ENCODE peak calls at places on chromosomes 7 and 10, in seven cellular contexts. S is GM13976; I is astrocyte of the spinal cord; H is HCT116; K is fibroblast of pulmonary artery; L is activated CD8-positive, alpha-beta T cell treated with anti-CD3 and anti-CD28 coated beads for 36 hours; W is AG09309. Z is an unnamed sample.
A peak's percentile ranks its signal among the peaks of the same experiment; 100 is the strongest.

GRCh38 chr10:101453791-101454718 is 100.1 kb downstream of the BTRC start:
- DNase-seq in S (no peak), I (peak; percentile 6), H (no peak), K (no peak), L (peak; percentile 4), W (peak; percentile 21), Z (no peak)

GRCh38 chr7:97016392-97017196 is 8.0 kb downstream of the DLX5 start:
- DNase-seq in S (no peak), I (no peak), H (no peak), K (no peak), L (no peak), W (no peak), Z (no peak)

GRCh38 chr10:77614778-77615625 is 22.6 kb downstream of the KCNMA1 start:
- DNase-seq in S (no peak), I (no peak), H (no peak), K (no peak), L (no peak), W (no peak), Z (no peak)

GRCh38 chr7:37259381-37259821 is 189.3 kb downstream of the ELMO1 start:
- DNase-seq in S (no peak), I (no peak), H (no peak), K (no peak), L (no peak), W (no peak), Z (no peak)

GRCh38 chr7:31119249-31119648 is 67.1 kb downstream of the ADCYAP1R1 start:
- DNase-seq in S (no peak), I (no peak), H (no peak), K (no peak), L (no peak), W (no peak), Z (no peak)

GRCh38 chr10:12606461-12606860 is 257.1 kb downstream of the CAMK1D start:
- DNase-seq in S (no peak), I (no peak), H (no peak), K (no peak), L (no peak), W (no peak), Z (no peak)

GRCh38 chr10:124174673-124175645 is 81.6 kb upstream of the CHST15 start:
- DNase-seq in S (no peak), I (no peak), H (no peak), K (no peak), L (no peak), W (no peak), Z (no peak)

GRCh38 chr7:6725003-6725402 is 18.3 kb upstream of the ZNF12 start:
- DNase-seq in S (peak; percentile 80), I (no peak), H (no peak), K (no peak), L (no peak), W (no peak), Z (peak; percentile 78)

GRCh38 chr7:21064698-21065648 is 278.3 kb upstream of the SP8 start:
- DNase-seq in S (no peak), I (no peak), H (no peak), K (no peak), L (no peak), W (no peak), Z (no peak)

GRCh38 chr10:69051303-69051702 is 36.6 kb upstream of the SRGN start:
- DNase-seq in S (peak; percentile 76), I (peak; percentile 9), H (no peak), K (peak; percentile 50), L (peak; percentile 84), W (no peak), Z (peak; percentile 60)

GRCh38 chr7:58086871-58087535 is 637.0 kb downstream of the ZNF716 start:
- DNase-seq in S (peak; percentile 1), I (no peak), H (no peak), K (no peak), L (no peak), W (no peak), Z (no peak)

GRCh38 chr10:22315455-22316285 is 518 bp upstream of the COMMD3 start:
- DNase-seq in S (no peak), I (no peak), H (no peak), K (no peak), L (no peak), W (no peak), Z (no peak)

GRCh38 chr10:98323221-98324164 is 55.5 kb upstream of the LOXL4 start:
- DNase-seq in S (no peak), I (peak; percentile 88), H (peak; percentile 83), K (peak; percentile 77), L (peak; percentile 32), W (peak; percentile 90), Z (no peak)

GRCh38 chr7:92925876-92926696 is 89.7 kb upstream of the CDK6 start:
- DNase-seq in S (no peak), I (peak; percentile 26), H (no peak), K (peak; percentile 13), L (peak; percentile 2), W (no peak), Z (no peak)

GRCh38 chr7:35430547-35431153 is 176.8 kb upstream of the TBX20 start:
- DNase-seq in S (peak; percentile 34), I (no peak), H (peak; percentile 45), K (peak; percentile 11), L (peak; percentile 33), W (no peak), Z (no peak)

GRCh38 chr10:51063659-51064535 is 10.4 kb upstream of the PRKG1 start:
- DNase-seq in S (no peak), I (peak; percentile 60), H (peak; percentile 15), K (peak; percentile 80), L (no peak), W (no peak), Z (no peak)

GRCh38 chr7:147405621-147406020 is 1184.9 kb upstream of the C7orf33 start:
- DNase-seq in S (no peak), I (no peak), H (no peak), K (no peak), L (no peak), W (no peak), Z (no peak)

GRCh38 chr7:46139079-46139478 is 218.0 kb upstream of the IGFBP3 start:
- DNase-seq in S (peak; percentile 33), I (peak; percentile 70), H (no peak), K (peak; percentile 71), L (no peak), W (peak; percentile 69), Z (peak; percentile 36)

GRCh38 chr10:1448252-1448901 is 288.9 kb downstream of the ADARB2 start:
- DNase-seq in S (no peak), I (no peak), H (no peak), K (no peak), L (no peak), W (no peak), Z (no peak)

GRCh38 chr10:123884351-123884906 is 7.2 kb downstream of the CPXM2 start:
- DNase-seq in S (no peak), I (no peak), H (no peak), K (no peak), L (no peak), W (no peak), Z (no peak)

GRCh38 chr10:102397222-102398171 is 2.0 kb downstream of the NFKB2 start:
- DNase-seq in S (no peak), I (no peak), H (no peak), K (no peak), L (no peak), W (no peak), Z (no peak)

GRCh38 chr7:140479739-140480084 is 407 bp upstream of the MKRN1 start:
- DNase-seq in S (no peak), I (no peak), H (no peak), K (no peak), L (no peak), W (no peak), Z (no peak)

GRCh38 chr7:140476698-140477261 is 2.5 kb downstream of the MKRN1 start:
- DNase-seq in S (no peak), I (no peak), H (no peak), K (no peak), L (no peak), W (no peak), Z (no peak)

GRCh38 chr7:140478361-140479061 is 794 bp downstream of the MKRN1 start:
- DNase-seq in S (peak; percentile 55), I (peak; percentile 45), H (no peak), K (peak; percentile 43), L (peak; percentile 62), W (peak; percentile 5), Z (peak; percentile 45)

GRCh38 chr7:140479062-140479738 is at the start of gene MKRN1:
- DNase-seq in S (peak; percentile 95), I (peak; percentile 90), H (peak; percentile 92), K (peak; percentile 93), L (peak; percentile 95), W (peak; percentile 65), Z (peak; percentile 95)

GRCh38 chr7:140475747-140476333 is 3.5 kb downstream of the MKRN1 start:
- DNase-seq in S (peak; percentile 57), I (peak; percentile 39), H (peak; percentile 31), K (peak; percentile 54), L (peak; percentile 71), W (peak; percentile 4), Z (peak; percentile 56)
- TF ChIP-seq CTCF in S (peak; percentile 37), I (peak; percentile 59), H (peak; percentile 68), K (peak; percentile 55), L (peak; percentile 79), W (peak; percentile 43), Z (peak; percentile 60)

DNA sequence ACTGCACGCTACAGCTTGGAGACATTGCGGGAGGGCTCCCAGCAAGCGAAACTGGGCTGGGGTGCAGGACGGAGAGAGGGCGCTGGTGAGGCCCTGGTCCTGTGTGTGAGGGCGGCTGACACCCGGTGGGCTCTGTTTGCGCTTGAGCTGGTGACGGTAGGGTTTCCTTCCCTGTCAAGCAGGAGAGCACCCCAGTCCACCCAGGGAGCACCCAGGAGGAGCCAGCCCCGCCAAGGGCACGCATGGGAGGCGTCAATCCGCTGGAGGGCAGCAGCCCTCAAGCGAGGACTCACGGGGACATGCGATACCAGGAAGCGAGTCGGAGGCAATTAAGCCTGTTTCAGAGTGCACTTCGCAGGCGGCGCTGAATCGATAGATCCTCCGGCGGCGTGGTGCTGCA is 109.4 kb downstream of the MAD1L1 start:
- DNase-seq in S (no peak), I (no peak), H (no peak), K (no peak), L (no peak), W (no peak), Z (no peak)
- TF ChIP-seq CTCF in S (no peak), I (no peak), H (no peak), K (no peak), L (no peak), W (no peak), Z (no peak)

DNA sequence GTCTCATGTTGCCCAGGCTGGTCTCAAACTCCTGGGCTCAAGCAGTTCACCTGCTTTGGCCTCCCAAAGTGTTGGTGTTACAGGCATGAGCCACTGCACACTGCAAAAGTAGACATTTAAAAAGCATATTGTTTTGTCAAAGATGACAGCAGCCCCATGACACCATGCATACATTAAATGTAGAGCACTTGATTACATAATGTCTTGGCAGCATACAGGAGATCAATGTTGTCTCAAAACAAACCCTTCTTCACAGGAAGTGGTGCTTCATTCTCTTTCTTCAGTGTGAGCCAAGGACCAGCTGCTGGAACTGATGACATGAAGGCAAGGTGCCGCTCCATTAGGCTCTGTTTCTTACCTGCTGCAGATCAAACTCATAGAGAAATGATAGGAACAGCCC is 218.4 kb downstream of the KLF6 start:
- DNase-seq in S (no peak), I (no peak), H (no peak), K (no peak), L (no peak), W (no peak), Z (no peak)
- TF ChIP-seq CTCF in S (no peak), I (no peak), H (no peak), K (no peak), L (no peak), W (no peak), Z (no peak)

GRCh38 chr10:89043052-89043451 is 52.5 kb downstream of the FAS start:
- DNase-seq in S (no peak), I (no peak), H (no peak), K (no peak), L (no peak), W (no peak), Z (no peak)
- TF ChIP-seq CTCF in S (no peak), I (no peak), H (no peak), K (no peak), L (no peak), W (no peak), Z (no peak)